ENCODE peak calls at places on chromosomes 4 and X, in ten cellular contexts. One of them, this sample, is unnamed.

GRCh38 chr4:123599920-123600394 is 203.4 kb downstream of the SPRY1 start:
- DNase-seq in adrenal gland: peak
- DNase-seq in fibroblast of the conjunctiva: no peak
- DNase-seq in hepatocyte: peak
- DNase-seq in activated CD8-positive, alpha-beta T cell treated with anti-CD3 and anti-CD28 coated beads, Interleukin-2, amount 10 ng/mL, durations not matched to agents 7 days and 5 days: peak
- DNase-seq in NCI-H1105 treated with DMSO at 0.1 percent for 48 hours: no peak
- DNase-seq in MCF 10A: peak
- DNase-seq in activated naive CD8-positive, alpha-beta T cell treated with anti-CD3 and anti-CD28 coated beads, Interleukin-2, amount 50 U/mL, for 24 hours: peak
- DNase-seq in NCI-H510A: no peak
- DNase-seq in SK-N-MC: no peak
- DNase-seq in this sample: peak

GRCh38 chr4:171813195-171813955 is at the start of gene GALNTL6:
- DNase-seq in adrenal gland: no peak
- DNase-seq in fibroblast of the conjunctiva: no peak
- DNase-seq in hepatocyte: peak
- DNase-seq in activated CD8-positive, alpha-beta T cell treated with anti-CD3 and anti-CD28 coated beads, Interleukin-2, amount 10 ng/mL, durations not matched to agents 7 days and 5 days: no peak
- DNase-seq in NCI-H1105 treated with DMSO at 0.1 percent for 48 hours: peak
- DNase-seq in MCF 10A: no peak
- DNase-seq in activated naive CD8-positive, alpha-beta T cell treated with anti-CD3 and anti-CD28 coated beads, Interleukin-2, amount 50 U/mL, for 24 hours: no peak
- DNase-seq in NCI-H510A: peak
- DNase-seq in SK-N-MC: no peak
- DNase-seq in this sample: no peak

GRCh38 chr4:184473515-184474260 is 662 bp downstream of the IRF2 start:
- DNase-seq in adrenal gland: peak
- DNase-seq in fibroblast of the conjunctiva: no peak
- DNase-seq in hepatocyte: peak
- DNase-seq in activated CD8-positive, alpha-beta T cell treated with anti-CD3 and anti-CD28 coated beads, Interleukin-2, amount 10 ng/mL, durations not matched to agents 7 days and 5 days: peak
- DNase-seq in NCI-H1105 treated with DMSO at 0.1 percent for 48 hours: no peak
- DNase-seq in MCF 10A: peak
- DNase-seq in activated naive CD8-positive, alpha-beta T cell treated with anti-CD3 and anti-CD28 coated beads, Interleukin-2, amount 50 U/mL, for 24 hours: peak
- DNase-seq in NCI-H510A: no peak
- DNase-seq in SK-N-MC: no peak
- DNase-seq in this sample: peak

GRCh38 chr4:11729548-11729947 is 300.9 kb upstream of the HS3ST1 start:
- DNase-seq in adrenal gland: no peak
- DNase-seq in fibroblast of the conjunctiva: no peak
- DNase-seq in hepatocyte: peak
- DNase-seq in activated CD8-positive, alpha-beta T cell treated with anti-CD3 and anti-CD28 coated beads, Interleukin-2, amount 10 ng/mL, durations not matched to agents 7 days and 5 days: no peak
- DNase-seq in NCI-H1105 treated with DMSO at 0.1 percent for 48 hours: no peak
- DNase-seq in MCF 10A: peak
- DNase-seq in activated naive CD8-positive, alpha-beta T cell treated with anti-CD3 and anti-CD28 coated beads, Interleukin-2, amount 50 U/mL, for 24 hours: no peak
- DNase-seq in NCI-H510A: no peak
- DNase-seq in SK-N-MC: no peak
- DNase-seq in this sample: no peak

GRCh38 chr4:25993564-25994185 is 79.7 kb downstream of the SMIM20 start:
- DNase-seq in adrenal gland: peak
- DNase-seq in fibroblast of the conjunctiva: no peak
- DNase-seq in hepatocyte: peak
- DNase-seq in activated CD8-positive, alpha-beta T cell treated with anti-CD3 and anti-CD28 coated beads, Interleukin-2, amount 10 ng/mL, durations not matched to agents 7 days and 5 days: no peak
- DNase-seq in NCI-H1105 treated with DMSO at 0.1 percent for 48 hours: no peak
- DNase-seq in MCF 10A: peak
- DNase-seq in activated naive CD8-positive, alpha-beta T cell treated with anti-CD3 and anti-CD28 coated beads, Interleukin-2, amount 50 U/mL, for 24 hours: peak
- DNase-seq in NCI-H510A: no peak
- DNase-seq in SK-N-MC: no peak
- DNase-seq in this sample: no peak

GRCh38 chr4:83118869-83119268 is 4.3 kb upstream of the PLAC8 start:
- DNase-seq in adrenal gland: no peak
- DNase-seq in fibroblast of the conjunctiva: no peak
- DNase-seq in hepatocyte: no peak
- DNase-seq in activated CD8-positive, alpha-beta T cell treated with anti-CD3 and anti-CD28 coated beads, Interleukin-2, amount 10 ng/mL, durations not matched to agents 7 days and 5 days: no peak
- DNase-seq in NCI-H1105 treated with DMSO at 0.1 percent for 48 hours: no peak
- DNase-seq in MCF 10A: no peak
- DNase-seq in activated naive CD8-positive, alpha-beta T cell treated with anti-CD3 and anti-CD28 coated beads, Interleukin-2, amount 50 U/mL, for 24 hours: no peak
- DNase-seq in NCI-H510A: no peak
- DNase-seq in SK-N-MC: no peak
- DNase-seq in this sample: no peak

GRCh38 chr4:7264694-7265093 is 72.4 kb downstream of the SORCS2 start:
- DNase-seq in adrenal gland: no peak
- DNase-seq in fibroblast of the conjunctiva: no peak
- DNase-seq in hepatocyte: no peak
- DNase-seq in activated CD8-positive, alpha-beta T cell treated with anti-CD3 and anti-CD28 coated beads, Interleukin-2, amount 10 ng/mL, durations not matched to agents 7 days and 5 days: no peak
- DNase-seq in NCI-H1105 treated with DMSO at 0.1 percent for 48 hours: no peak
- DNase-seq in MCF 10A: no peak
- DNase-seq in activated naive CD8-positive, alpha-beta T cell treated with anti-CD3 and anti-CD28 coated beads, Interleukin-2, amount 50 U/mL, for 24 hours: no peak
- DNase-seq in NCI-H510A: no peak
- DNase-seq in SK-N-MC: no peak
- DNase-seq in this sample: no peak

GRCh38 chr4:169346840-169347239 is 76.1 kb upstream of the SH3RF1 start:
- DNase-seq in adrenal gland: no peak
- DNase-seq in fibroblast of the conjunctiva: no peak
- DNase-seq in hepatocyte: no peak
- DNase-seq in activated CD8-positive, alpha-beta T cell treated with anti-CD3 and anti-CD28 coated beads, Interleukin-2, amount 10 ng/mL, durations not matched to agents 7 days and 5 days: no peak
- DNase-seq in NCI-H1105 treated with DMSO at 0.1 percent for 48 hours: no peak
- DNase-seq in MCF 10A: no peak
- DNase-seq in activated naive CD8-positive, alpha-beta T cell treated with anti-CD3 and anti-CD28 coated beads, Interleukin-2, amount 50 U/mL, for 24 hours: no peak
- DNase-seq in NCI-H510A: no peak
- DNase-seq in SK-N-MC: no peak
- DNase-seq in this sample: no peak

GRCh38 chr4:77044458-77045124 is 31.2 kb downstream of the CCNI start:
- DNase-seq in adrenal gland: no peak
- DNase-seq in fibroblast of the conjunctiva: peak
- DNase-seq in hepatocyte: peak
- DNase-seq in activated CD8-positive, alpha-beta T cell treated with anti-CD3 and anti-CD28 coated beads, Interleukin-2, amount 10 ng/mL, durations not matched to agents 7 days and 5 days: no peak
- DNase-seq in NCI-H1105 treated with DMSO at 0.1 percent for 48 hours: no peak
- DNase-seq in MCF 10A: peak
- DNase-seq in activated naive CD8-positive, alpha-beta T cell treated with anti-CD3 and anti-CD28 coated beads, Interleukin-2, amount 50 U/mL, for 24 hours: no peak
- DNase-seq in NCI-H510A: no peak
- DNase-seq in SK-N-MC: no peak
- DNase-seq in this sample: no peak

GRCh38 chr4:54063737-54064316 is 578 bp downstream of the CHIC2 start:
- DNase-seq in adrenal gland: peak
- DNase-seq in fibroblast of the conjunctiva: no peak
- DNase-seq in hepatocyte: peak
- DNase-seq in activated CD8-positive, alpha-beta T cell treated with anti-CD3 and anti-CD28 coated beads, Interleukin-2, amount 10 ng/mL, durations not matched to agents 7 days and 5 days: peak
- DNase-seq in NCI-H1105 treated with DMSO at 0.1 percent for 48 hours: no peak
- DNase-seq in MCF 10A: peak
- DNase-seq in activated naive CD8-positive, alpha-beta T cell treated with anti-CD3 and anti-CD28 coated beads, Interleukin-2, amount 50 U/mL, for 24 hours: peak
- DNase-seq in NCI-H510A: peak
- DNase-seq in SK-N-MC: no peak
- DNase-seq in this sample: peak

GRCh38 chr4:6509587-6509986 is 37.2 kb upstream of the PPP2R2C start:
- DNase-seq in adrenal gland: no peak
- DNase-seq in fibroblast of the conjunctiva: no peak
- DNase-seq in hepatocyte: no peak
- DNase-seq in activated CD8-positive, alpha-beta T cell treated with anti-CD3 and anti-CD28 coated beads, Interleukin-2, amount 10 ng/mL, durations not matched to agents 7 days and 5 days: no peak
- DNase-seq in NCI-H1105 treated with DMSO at 0.1 percent for 48 hours: no peak
- DNase-seq in MCF 10A: no peak
- DNase-seq in activated naive CD8-positive, alpha-beta T cell treated with anti-CD3 and anti-CD28 coated beads, Interleukin-2, amount 50 U/mL, for 24 hours: no peak
- DNase-seq in NCI-H510A: no peak
- DNase-seq in SK-N-MC: no peak
- DNase-seq in this sample: no peak

GRCh38 chrX:41538707-41539106 is 91.6 kb downstream of the NYX start:
- DNase-seq in adrenal gland: no peak
- DNase-seq in fibroblast of the conjunctiva: no peak
- DNase-seq in hepatocyte: no peak
- DNase-seq in activated CD8-positive, alpha-beta T cell treated with anti-CD3 and anti-CD28 coated beads, Interleukin-2, amount 10 ng/mL, durations not matched to agents 7 days and 5 days: no peak
- DNase-seq in NCI-H1105 treated with DMSO at 0.1 percent for 48 hours: no peak
- DNase-seq in MCF 10A: no peak
- DNase-seq in activated naive CD8-positive, alpha-beta T cell treated with anti-CD3 and anti-CD28 coated beads, Interleukin-2, amount 50 U/mL, for 24 hours: no peak
- DNase-seq in NCI-H510A: peak
- DNase-seq in SK-N-MC: no peak
- DNase-seq in this sample: no peak

GRCh38 chrX:150854856-150855255 is 43.6 kb downstream of the CD99L2 start:
- DNase-seq in adrenal gland: no peak
- DNase-seq in fibroblast of the conjunctiva: no peak
- DNase-seq in hepatocyte: no peak
- DNase-seq in activated CD8-positive, alpha-beta T cell treated with anti-CD3 and anti-CD28 coated beads, Interleukin-2, amount 10 ng/mL, durations not matched to agents 7 days and 5 days: no peak
- DNase-seq in NCI-H1105 treated with DMSO at 0.1 percent for 48 hours: no peak
- DNase-seq in MCF 10A: no peak
- DNase-seq in activated naive CD8-positive, alpha-beta T cell treated with anti-CD3 and anti-CD28 coated beads, Interleukin-2, amount 50 U/mL, for 24 hours: no peak
- DNase-seq in NCI-H510A: peak
- DNase-seq in SK-N-MC: no peak
- DNase-seq in this sample: no peak

GRCh38 chr4:113122066-113122465 is 72.6 kb downstream of the ANK2 start:
- DNase-seq in adrenal gland: no peak
- DNase-seq in fibroblast of the conjunctiva: no peak
- DNase-seq in hepatocyte: no peak
- DNase-seq in activated CD8-positive, alpha-beta T cell treated with anti-CD3 and anti-CD28 coated beads, Interleukin-2, amount 10 ng/mL, durations not matched to agents 7 days and 5 days: no peak
- DNase-seq in NCI-H1105 treated with DMSO at 0.1 percent for 48 hours: no peak
- DNase-seq in MCF 10A: no peak
- DNase-seq in activated naive CD8-positive, alpha-beta T cell treated with anti-CD3 and anti-CD28 coated beads, Interleukin-2, amount 50 U/mL, for 24 hours: no peak
- DNase-seq in NCI-H510A: no peak
- DNase-seq in SK-N-MC: no peak
- DNase-seq in this sample: no peak

GRCh38 chr4:60926624-60927023 is 273.5 kb upstream of the ADGRL3 start:
- DNase-seq in adrenal gland: no peak
- DNase-seq in fibroblast of the conjunctiva: no peak
- DNase-seq in hepatocyte: no peak
- DNase-seq in activated CD8-positive, alpha-beta T cell treated with anti-CD3 and anti-CD28 coated beads, Interleukin-2, amount 10 ng/mL, durations not matched to agents 7 days and 5 days: no peak
- DNase-seq in NCI-H1105 treated with DMSO at 0.1 percent for 48 hours: no peak
- DNase-seq in MCF 10A: no peak
- DNase-seq in activated naive CD8-positive, alpha-beta T cell treated with anti-CD3 and anti-CD28 coated beads, Interleukin-2, amount 50 U/mL, for 24 hours: no peak
- DNase-seq in NCI-H510A: no peak
- DNase-seq in SK-N-MC: no peak
- DNase-seq in this sample: no peak

GRCh38 chrX:10001496-10001895 is 34.3 kb downstream of the CLDN34 start:
- DNase-seq in adrenal gland: no peak
- DNase-seq in fibroblast of the conjunctiva: no peak
- DNase-seq in hepatocyte: no peak
- DNase-seq in activated CD8-positive, alpha-beta T cell treated with anti-CD3 and anti-CD28 coated beads, Interleukin-2, amount 10 ng/mL, durations not matched to agents 7 days and 5 days: no peak
- DNase-seq in NCI-H1105 treated with DMSO at 0.1 percent for 48 hours: no peak
- DNase-seq in MCF 10A: peak
- DNase-seq in activated naive CD8-positive, alpha-beta T cell treated with anti-CD3 and anti-CD28 coated beads, Interleukin-2, amount 50 U/mL, for 24 hours: no peak
- DNase-seq in NCI-H510A: no peak
- DNase-seq in SK-N-MC: no peak
- DNase-seq in this sample: no peak

GRCh38 chr4:184475096-184475461 is 729 bp upstream of the IRF2 start:
- DNase-seq in adrenal gland: peak
- DNase-seq in fibroblast of the conjunctiva: peak
- DNase-seq in hepatocyte: peak
- DNase-seq in activated CD8-positive, alpha-beta T cell treated with anti-CD3 and anti-CD28 coated beads, Interleukin-2, amount 10 ng/mL, durations not matched to agents 7 days and 5 days: peak
- DNase-seq in NCI-H1105 treated with DMSO at 0.1 percent for 48 hours: no peak
- DNase-seq in MCF 10A: peak
- DNase-seq in activated naive CD8-positive, alpha-beta T cell treated with anti-CD3 and anti-CD28 coated beads, Interleukin-2, amount 50 U/mL, for 24 hours: peak
- DNase-seq in NCI-H510A: no peak
- DNase-seq in SK-N-MC: no peak
- DNase-seq in this sample: peak

GRCh38 chr4:42302348-42302747 is 94.9 kb upstream of the SHISA3 start:
- DNase-seq in adrenal gland: peak
- DNase-seq in fibroblast of the conjunctiva: no peak
- DNase-seq in hepatocyte: peak
- DNase-seq in activated CD8-positive, alpha-beta T cell treated with anti-CD3 and anti-CD28 coated beads, Interleukin-2, amount 10 ng/mL, durations not matched to agents 7 days and 5 days: no peak
- DNase-seq in NCI-H1105 treated with DMSO at 0.1 percent for 48 hours: peak
- DNase-seq in MCF 10A: peak
- DNase-seq in activated naive CD8-positive, alpha-beta T cell treated with anti-CD3 and anti-CD28 coated beads, Interleukin-2, amount 50 U/mL, for 24 hours: peak
- DNase-seq in NCI-H510A: no peak
- DNase-seq in SK-N-MC: no peak
- DNase-seq in this sample: peak

GRCh38 chr4:54063224-54063623 is 1.2 kb downstream of the CHIC2 start:
- DNase-seq in adrenal gland: no peak
- DNase-seq in fibroblast of the conjunctiva: no peak
- DNase-seq in hepatocyte: no peak
- DNase-seq in activated CD8-positive, alpha-beta T cell treated with anti-CD3 and anti-CD28 coated beads, Interleukin-2, amount 10 ng/mL, durations not matched to agents 7 days and 5 days: no peak
- DNase-seq in NCI-H1105 treated with DMSO at 0.1 percent for 48 hours: no peak
- DNase-seq in MCF 10A: peak
- DNase-seq in activated naive CD8-positive, alpha-beta T cell treated with anti-CD3 and anti-CD28 coated beads, Interleukin-2, amount 50 U/mL, for 24 hours: no peak
- DNase-seq in NCI-H510A: no peak
- DNase-seq in SK-N-MC: no peak
- DNase-seq in this sample: no peak

This sample was measured in thyroid gland.